ENCODE peak calls at places on chromosomes 2 and 18, in six cellular contexts. J, P, M, K, U and B are unnamed samples.

GRCh38 chr18:66993492-66993891 is 389.6 kb upstream of the CDH19 start:
- DNase-seq in P (no peak), K (no peak), J (no peak), U (no peak), M (no peak), B (no peak)

GRCh38 chr2:68157002-68157401 is 686 bp upstream of the PNO1 start:
- DNase-seq in J (no peak), M (peak), K (no peak), U (no peak), P (no peak), B (no peak)

GRCh38 chr2:232388324-232388891 is 9.9 kb downstream of the ALPP start:
- DNase-seq in P (no peak), K (no peak), M (no peak), U (no peak), J (no peak), B (no peak)

GRCh38 chr2:62010632-62011276 is 105.3 kb downstream of the COMMD1 start:
- DNase-seq in M (no peak), U (no peak), P (no peak), K (no peak), J (no peak), B (no peak)

GRCh38 chr2:229417906-229418305 is 146.8 kb upstream of the PID1 start:
- DNase-seq in U (no peak), P (no peak), J (no peak), M (no peak), K (no peak), B (no peak)

GRCh38 chr2:140122001-140122400 is 1341.8 kb upstream of the NXPH2 start:
- DNase-seq in M (no peak), P (no peak), U (no peak), J (no peak), K (no peak), B (no peak)

GRCh38 chr2:177422271-177422670 is 29.7 kb downstream of the AGPS start:
- DNase-seq in P (no peak), K (no peak), J (no peak), U (no peak), M (peak), B (no peak)

GRCh38 chr2:36270758-36271157 is 84.8 kb upstream of the CRIM1 start:
- DNase-seq in U (no peak), M (no peak), K (no peak), J (no peak), P (no peak), B (no peak)

GRCh38 chr2:10910625-10911024 is 1.1 kb upstream of the KCNF1 start:
- DNase-seq in J (no peak), M (no peak), K (no peak), P (no peak), U (no peak), B (no peak)

GRCh38 chr2:109335586-109336266 is 206.7 kb downstream of the SH3RF3 start:
- DNase-seq in U (no peak), J (no peak), P (no peak), K (no peak), M (peak), B (no peak)

GRCh38 chr2:126639276-126639675 is 16.7 kb upstream of the GYPC start:
- DNase-seq in J (no peak), M (no peak), K (no peak), U (no peak), P (no peak), B (no peak)

GRCh38 chr2:122019729-122020128 is 264.3 kb downstream of the TSN start:
- DNase-seq in K (no peak), M (no peak), J (peak), U (no peak), P (peak), B (no peak)

GRCh38 chr2:70927641-70928040 is 8.1 kb upstream of the ATP6V1B1 start:
- DNase-seq in K (peak), P (no peak), U (no peak), J (no peak), M (no peak), B (no peak)

GRCh38 chr2:241665731-241666440 is 20.7 kb downstream of the DTYMK start:
- DNase-seq in M (no peak), U (no peak), K (no peak), P (no peak), J (no peak), B (no peak)

GRCh38 chr18:76592981-76593381 is 97.9 kb upstream of the ZNF516 start:
- DNase-seq in K (no peak), J (no peak), M (peak), P (no peak), U (no peak), B (no peak)

GRCh38 chr2:40224321-40224720 is 227.6 kb downstream of the SLC8A1 start:
- DNase-seq in K (no peak), P (no peak), M (no peak), U (no peak), J (peak), B (no peak)

DNA sequence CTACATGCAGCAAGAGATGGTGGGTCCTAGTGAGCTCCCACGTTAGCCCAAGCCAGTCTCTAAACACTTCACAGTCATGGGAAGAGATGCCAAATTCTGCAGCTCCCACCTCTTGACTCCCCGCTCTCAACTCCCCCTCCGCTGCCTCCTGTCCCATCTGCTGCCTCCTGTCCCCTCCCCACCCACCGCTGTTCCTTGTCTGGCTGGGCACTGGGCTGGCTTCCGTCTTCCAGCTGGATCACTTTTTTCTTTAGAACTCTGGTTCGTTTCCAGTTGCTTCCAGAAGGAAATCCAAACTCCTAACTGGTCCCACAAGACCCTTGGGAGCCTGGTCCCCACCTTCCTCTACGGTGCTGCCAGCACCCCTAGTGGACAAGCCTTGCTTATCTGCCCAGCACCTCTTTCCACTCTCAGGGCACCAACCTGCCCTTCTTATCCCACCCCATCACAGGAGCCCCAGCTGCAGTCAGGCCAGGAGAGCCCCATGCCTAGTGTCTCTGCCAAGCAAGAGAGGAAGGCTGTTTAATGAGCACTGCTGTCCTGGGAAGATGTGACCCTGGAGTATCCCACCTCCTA is 12.1 kb upstream of the TWIST2 start:
- DNase-seq in P (no peak), U (no peak), M (no peak), K (no peak), J (no peak), B (no peak)
- TF ChIP-seq CTCF in P (no peak), U (no peak), M (no peak), K (no peak), J (no peak), B (no peak)

GRCh38 chr2:171432969-171433762 is 624 bp downstream of the METTL8 start:
- DNase-seq in U (peak), J (peak), P (peak), K (peak), M (peak), B (no peak)
- TF ChIP-seq POLR2A in U (no peak), J (no peak), P (no peak), K (no peak), M (no peak), B (no peak)

GRCh38 chr2:158411748-158412147 is 44.8 kb downstream of the CCDC148 start:
- DNase-seq in K (no peak), J (no peak), P (no peak), M (no peak), U (no peak), B (no peak)

GRCh38 chr2:158413581-158413980 is 43.0 kb downstream of the CCDC148 start:
- DNase-seq in K (no peak), J (no peak), P (no peak), M (peak), U (no peak), B (no peak)

GRCh38 chr2:158410132-158410531 is 46.4 kb downstream of the CCDC148 start:
- DNase-seq in J (no peak), U (no peak), K (no peak), M (no peak), P (no peak), B (no peak)

GRCh38 chr2:158414538-158414937 is 42.0 kb downstream of the CCDC148 start:
- DNase-seq in M (peak), K (no peak), J (no peak), U (no peak), P (no peak), B (no peak)

GRCh38 chr2:158412206-158412605 is 44.3 kb downstream of the CCDC148 start:
- DNase-seq in P (no peak), K (no peak), U (no peak), M (peak), J (no peak), B (no peak)
- H3K27ac ChIP-seq in P (no peak), K (no peak), U (no peak), M (peak), J (no peak), B (no peak)

DNA sequence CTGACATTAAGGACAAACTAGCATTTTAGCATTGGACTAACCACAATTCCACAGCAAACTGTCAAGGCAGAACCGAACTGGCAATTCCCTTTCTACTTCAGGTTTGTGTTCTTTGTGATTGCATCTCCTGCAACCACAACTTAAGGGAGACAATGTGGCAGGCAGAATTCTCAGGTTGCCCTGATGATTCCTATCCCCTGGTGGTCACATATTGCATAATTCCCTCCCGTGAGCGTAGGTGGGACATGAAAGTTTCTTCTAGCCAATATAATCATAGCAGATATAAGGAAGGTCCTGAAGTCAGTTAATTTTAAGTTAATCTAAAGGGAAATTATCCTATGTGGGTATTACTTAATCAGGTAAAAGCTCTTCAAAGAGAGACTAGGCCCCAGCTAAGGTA is 45.8 kb upstream of the TNP1 start:
- DNase-seq in U (no peak), K (no peak), J (no peak), M (no peak), P (no peak), B (no peak)
- TF ChIP-seq CTCF in U (no peak), K (peak), J (no peak), M (no peak), P (no peak), B (no peak)